ENCODE peak calls at places on chromosomes 16 and 17, in eight cellular contexts. One of them, this sample, is unnamed.

GRCh38 chr16:12664334-12664733 is 139.4 kb downstream of the CPPED1 start:
- DNase-seq in globus pallidus: no peak
- DNase-seq in naive thymus-derived CD4-positive, alpha-beta T cell: no peak
- DNase-seq in Kasumi-1: no peak
- DNase-seq in WTC11: no peak
- DNase-seq in gastrocnemius medialis: no peak
- DNase-seq in OCI-M1: no peak
- DNase-seq in heart right ventricle: no peak
- DNase-seq in this sample: no peak

GRCh38 chr16:2056077-2056476 is 8.3 kb downstream of the TSC2 start:
- DNase-seq in globus pallidus: peak
- DNase-seq in naive thymus-derived CD4-positive, alpha-beta T cell: no peak
- DNase-seq in Kasumi-1: no peak
- DNase-seq in WTC11: no peak
- DNase-seq in gastrocnemius medialis: no peak
- DNase-seq in OCI-M1: no peak
- DNase-seq in heart right ventricle: no peak
- DNase-seq in this sample: peak

GRCh38 chr16:67394271-67395104 is 1.2 kb upstream of the TPPP3 start:
- DNase-seq in globus pallidus: no peak
- DNase-seq in naive thymus-derived CD4-positive, alpha-beta T cell: no peak
- DNase-seq in Kasumi-1: peak
- DNase-seq in WTC11: peak
- DNase-seq in gastrocnemius medialis: no peak
- DNase-seq in OCI-M1: no peak
- DNase-seq in heart right ventricle: no peak
- DNase-seq in this sample: no peak

GRCh38 chr16:2180962-2181923 is 15.2 kb downstream of the CASKIN1 start:
- DNase-seq in globus pallidus: no peak
- DNase-seq in naive thymus-derived CD4-positive, alpha-beta T cell: no peak
- DNase-seq in Kasumi-1: no peak
- DNase-seq in WTC11: peak
- DNase-seq in gastrocnemius medialis: no peak
- DNase-seq in OCI-M1: no peak
- DNase-seq in heart right ventricle: no peak
- DNase-seq in this sample: no peak

GRCh38 chr16:12406840-12407690 is 396.6 kb downstream of the CPPED1 start:
- DNase-seq in globus pallidus: no peak
- DNase-seq in naive thymus-derived CD4-positive, alpha-beta T cell: no peak
- DNase-seq in Kasumi-1: no peak
- DNase-seq in WTC11: no peak
- DNase-seq in gastrocnemius medialis: no peak
- DNase-seq in OCI-M1: no peak
- DNase-seq in heart right ventricle: no peak
- DNase-seq in this sample: no peak

GRCh38 chr16:88478115-88478514 is 25.0 kb downstream of the ZFPM1 start:
- DNase-seq in globus pallidus: no peak
- DNase-seq in naive thymus-derived CD4-positive, alpha-beta T cell: peak
- DNase-seq in Kasumi-1: no peak
- DNase-seq in WTC11: no peak
- DNase-seq in gastrocnemius medialis: no peak
- DNase-seq in OCI-M1: no peak
- DNase-seq in heart right ventricle: no peak
- DNase-seq in this sample: no peak

GRCh38 chr16:705748-706188 is at the start of gene FBXL16:
- DNase-seq in globus pallidus: no peak
- DNase-seq in naive thymus-derived CD4-positive, alpha-beta T cell: no peak
- DNase-seq in Kasumi-1: no peak
- DNase-seq in WTC11: no peak
- DNase-seq in gastrocnemius medialis: no peak
- DNase-seq in OCI-M1: no peak
- DNase-seq in heart right ventricle: no peak
- DNase-seq in this sample: no peak

GRCh38 chr17:300881-301280 is 51.7 kb downstream of the RPH3AL start:
- DNase-seq in globus pallidus: no peak
- DNase-seq in naive thymus-derived CD4-positive, alpha-beta T cell: no peak
- DNase-seq in Kasumi-1: no peak
- DNase-seq in WTC11: no peak
- DNase-seq in gastrocnemius medialis: peak
- DNase-seq in OCI-M1: no peak
- DNase-seq in heart right ventricle: no peak
- DNase-seq in this sample: no peak

GRCh38 chr17:60604686-60605334 is 4.8 kb downstream of the PPM1D start:
- DNase-seq in globus pallidus: no peak
- DNase-seq in naive thymus-derived CD4-positive, alpha-beta T cell: no peak
- DNase-seq in Kasumi-1: no peak
- DNase-seq in WTC11: no peak
- DNase-seq in gastrocnemius medialis: peak
- DNase-seq in OCI-M1: no peak
- DNase-seq in heart right ventricle: peak
- DNase-seq in this sample: no peak

GRCh38 chr16:48373258-48374050 is 11.8 kb downstream of the SIAH1 start:
- DNase-seq in globus pallidus: no peak
- DNase-seq in naive thymus-derived CD4-positive, alpha-beta T cell: no peak
- DNase-seq in Kasumi-1: peak
- DNase-seq in WTC11: no peak
- DNase-seq in gastrocnemius medialis: no peak
- DNase-seq in OCI-M1: no peak
- DNase-seq in heart right ventricle: no peak
- DNase-seq in this sample: no peak

GRCh38 chr17:77374170-77374936 is 233.6 kb downstream of the SEC14L1 start:
- DNase-seq in globus pallidus: peak
- DNase-seq in naive thymus-derived CD4-positive, alpha-beta T cell: peak
- DNase-seq in Kasumi-1: peak
- DNase-seq in WTC11: peak
- DNase-seq in gastrocnemius medialis: peak
- DNase-seq in OCI-M1: peak
- DNase-seq in heart right ventricle: peak
- DNase-seq in this sample: peak

GRCh38 chr17:73652886-73653480 is 8.7 kb upstream of the SDK2 start:
- DNase-seq in globus pallidus: no peak
- DNase-seq in naive thymus-derived CD4-positive, alpha-beta T cell: no peak
- DNase-seq in Kasumi-1: no peak
- DNase-seq in WTC11: no peak
- DNase-seq in gastrocnemius medialis: no peak
- DNase-seq in OCI-M1: no peak
- DNase-seq in heart right ventricle: no peak
- DNase-seq in this sample: no peak

GRCh38 chr17:64218066-64218465 is 45.0 kb downstream of the TEX2 start:
- DNase-seq in globus pallidus: no peak
- DNase-seq in naive thymus-derived CD4-positive, alpha-beta T cell: peak
- DNase-seq in Kasumi-1: peak
- DNase-seq in WTC11: no peak
- DNase-seq in gastrocnemius medialis: no peak
- DNase-seq in OCI-M1: no peak
- DNase-seq in heart right ventricle: no peak
- DNase-seq in this sample: no peak

GRCh38 chr17:18382441-18383078 is 5.0 kb downstream of the EVPLL start:
- DNase-seq in globus pallidus: no peak
- DNase-seq in naive thymus-derived CD4-positive, alpha-beta T cell: no peak
- DNase-seq in Kasumi-1: no peak
- DNase-seq in WTC11: no peak
- DNase-seq in gastrocnemius medialis: no peak
- DNase-seq in OCI-M1: no peak
- DNase-seq in heart right ventricle: no peak
- DNase-seq in this sample: peak

GRCh38 chr16:49472598-49472997 is 99.0 kb downstream of the C16orf78 start:
- DNase-seq in globus pallidus: no peak
- DNase-seq in naive thymus-derived CD4-positive, alpha-beta T cell: no peak
- DNase-seq in Kasumi-1: no peak
- DNase-seq in WTC11: no peak
- DNase-seq in gastrocnemius medialis: no peak
- DNase-seq in OCI-M1: no peak
- DNase-seq in heart right ventricle: no peak
- DNase-seq in this sample: no peak

GRCh38 chr16:57516773-57517172 is 19.6 kb downstream of the CCDC102A start:
- DNase-seq in globus pallidus: no peak
- DNase-seq in naive thymus-derived CD4-positive, alpha-beta T cell: no peak
- DNase-seq in Kasumi-1: no peak
- DNase-seq in WTC11: no peak
- DNase-seq in gastrocnemius medialis: no peak
- DNase-seq in OCI-M1: no peak
- DNase-seq in heart right ventricle: no peak
- DNase-seq in this sample: no peak

GRCh38 chr16:81472391-81472790 is 27.8 kb downstream of the CMIP start:
- DNase-seq in globus pallidus: no peak
- DNase-seq in naive thymus-derived CD4-positive, alpha-beta T cell: no peak
- DNase-seq in Kasumi-1: no peak
- DNase-seq in WTC11: no peak
- DNase-seq in gastrocnemius medialis: no peak
- DNase-seq in OCI-M1: no peak
- DNase-seq in heart right ventricle: no peak
- DNase-seq in this sample: no peak

GRCh38 chr17:39146273-39146672 is 5.2 kb downstream of the PLXDC1 start:
- DNase-seq in globus pallidus: no peak
- DNase-seq in naive thymus-derived CD4-positive, alpha-beta T cell: no peak
- DNase-seq in Kasumi-1: no peak
- DNase-seq in WTC11: no peak
- DNase-seq in gastrocnemius medialis: no peak
- DNase-seq in OCI-M1: no peak
- DNase-seq in heart right ventricle: no peak
- DNase-seq in this sample: no peak

GRCh38 chr17:38476549-38476948 is 48.3 kb downstream of the ARHGAP23 start:
- DNase-seq in globus pallidus: no peak
- DNase-seq in naive thymus-derived CD4-positive, alpha-beta T cell: no peak
- DNase-seq in Kasumi-1: no peak
- DNase-seq in WTC11: no peak
- DNase-seq in gastrocnemius medialis: no peak
- DNase-seq in OCI-M1: peak
- DNase-seq in heart right ventricle: no peak
- DNase-seq in this sample: no peak

GRCh38 chr17:32875904-32876413 is 965 bp downstream of the MYO1D start:
- DNase-seq in globus pallidus: peak
- DNase-seq in naive thymus-derived CD4-positive, alpha-beta T cell: no peak
- DNase-seq in Kasumi-1: no peak
- DNase-seq in WTC11: no peak
- DNase-seq in gastrocnemius medialis: no peak
- DNase-seq in OCI-M1: peak
- DNase-seq in heart right ventricle: no peak
- DNase-seq in this sample: no peak